ENCODE peak calls at places on chromosome 19, in ten cellular contexts. One of them, this sample, is unnamed.

GRCh38 chr19:19866599-19867248 is 1.0 kb downstream of the ZNF253 start:
- DNase-seq in NB4: peak
- DNase-seq in hepatocyte: peak
- DNase-seq in choroid plexus epithelial cell: peak
- DNase-seq in CD8-positive, alpha-beta T cell: peak
- DNase-seq in SK-N-SH: peak
- DNase-seq in fibroblast of lung: peak
- DNase-seq in fibroblast of the aortic adventitia: no peak
- DNase-seq in Calu3: peak
- DNase-seq in MM.1S: peak
- DNase-seq in this sample: peak

GRCh38 chr19:57135797-57136196 is 9.2 kb downstream of the ZIM3 start:
- DNase-seq in hepatocyte: no peak
- DNase-seq in fibroblast of lung: no peak
- DNase-seq in fibroblast of the aortic adventitia: no peak
- DNase-seq in NB4: no peak
- DNase-seq in MM.1S: no peak
- DNase-seq in SK-N-SH: no peak
- DNase-seq in Calu3: no peak
- DNase-seq in CD8-positive, alpha-beta T cell: no peak
- DNase-seq in choroid plexus epithelial cell: no peak
- DNase-seq in this sample: no peak

GRCh38 chr19:7421941-7422744 is 66.7 kb downstream of the PEX11G start:
- DNase-seq in SK-N-SH: no peak
- DNase-seq in fibroblast of lung: no peak
- DNase-seq in Calu3: peak
- DNase-seq in fibroblast of the aortic adventitia: no peak
- DNase-seq in hepatocyte: no peak
- DNase-seq in MM.1S: no peak
- DNase-seq in choroid plexus epithelial cell: no peak
- DNase-seq in CD8-positive, alpha-beta T cell: no peak
- DNase-seq in NB4: no peak
- DNase-seq in this sample: no peak

GRCh38 chr19:17103177-17103576 is 27.6 kb downstream of the MYO9B start:
- DNase-seq in fibroblast of the aortic adventitia: peak
- DNase-seq in NB4: peak
- DNase-seq in CD8-positive, alpha-beta T cell: peak
- DNase-seq in Calu3: peak
- DNase-seq in hepatocyte: no peak
- DNase-seq in fibroblast of lung: peak
- DNase-seq in MM.1S: no peak
- DNase-seq in SK-N-SH: peak
- DNase-seq in choroid plexus epithelial cell: peak
- DNase-seq in this sample: no peak

GRCh38 chr19:18660051-18660910 is 23.2 kb upstream of the CRTC1 start:
- DNase-seq in CD8-positive, alpha-beta T cell: no peak
- DNase-seq in SK-N-SH: no peak
- DNase-seq in fibroblast of lung: peak
- DNase-seq in MM.1S: no peak
- DNase-seq in hepatocyte: no peak
- DNase-seq in choroid plexus epithelial cell: peak
- DNase-seq in Calu3: peak
- DNase-seq in fibroblast of the aortic adventitia: peak
- DNase-seq in NB4: no peak
- DNase-seq in this sample: no peak

GRCh38 chr19:52923782-52924593 is 760 bp upstream of the ZNF888 start:
- DNase-seq in choroid plexus epithelial cell: peak
- DNase-seq in Calu3: peak
- DNase-seq in MM.1S: no peak
- DNase-seq in CD8-positive, alpha-beta T cell: no peak
- DNase-seq in NB4: peak
- DNase-seq in hepatocyte: peak
- DNase-seq in SK-N-SH: no peak
- DNase-seq in fibroblast of lung: peak
- DNase-seq in fibroblast of the aortic adventitia: peak
- DNase-seq in this sample: peak

GRCh38 chr19:38702278-38702677 is 42.0 kb downstream of the CAPN12 start:
- DNase-seq in hepatocyte: no peak
- DNase-seq in MM.1S: no peak
- DNase-seq in NB4: no peak
- DNase-seq in fibroblast of the aortic adventitia: no peak
- DNase-seq in CD8-positive, alpha-beta T cell: no peak
- DNase-seq in Calu3: no peak
- DNase-seq in SK-N-SH: no peak
- DNase-seq in fibroblast of lung: no peak
- DNase-seq in choroid plexus epithelial cell: no peak
- DNase-seq in this sample: no peak

GRCh38 chr19:53037101-53038097 is 7.1 kb upstream of the ERVV-2 start:
- DNase-seq in SK-N-SH: peak
- DNase-seq in NB4: no peak
- DNase-seq in CD8-positive, alpha-beta T cell: peak
- DNase-seq in fibroblast of lung: peak
- DNase-seq in fibroblast of the aortic adventitia: peak
- DNase-seq in choroid plexus epithelial cell: peak
- DNase-seq in MM.1S: no peak
- DNase-seq in Calu3: no peak
- DNase-seq in hepatocyte: peak
- DNase-seq in this sample: peak

DNA sequence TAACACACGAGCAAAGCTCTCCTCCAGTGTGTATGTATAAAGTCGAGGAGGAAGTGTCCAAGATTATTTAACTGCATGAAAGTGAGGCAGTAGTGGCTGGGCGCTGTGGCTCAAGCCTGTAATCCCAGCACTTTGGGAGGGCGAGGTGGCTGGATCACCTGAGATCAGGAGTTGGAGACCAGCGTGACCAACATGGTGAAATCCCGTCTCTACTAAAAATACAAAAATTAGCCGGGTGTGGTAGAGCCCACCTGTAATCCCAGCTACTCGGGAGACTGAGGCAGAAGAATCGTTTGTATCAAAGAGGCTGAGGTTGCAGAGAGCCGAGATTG is 1.2 kb upstream of the ZNF20 start:
- DNase-seq in fibroblast of the aortic adventitia: no peak
- DNase-seq in hepatocyte: no peak
- DNase-seq in NB4: no peak
- DNase-seq in MM.1S: no peak
- DNase-seq in Calu3: no peak
- DNase-seq in fibroblast of lung: no peak
- DNase-seq in choroid plexus epithelial cell: no peak
- DNase-seq in CD8-positive, alpha-beta T cell: no peak
- DNase-seq in SK-N-SH: no peak
- DNase-seq in this sample: no peak
- TF ChIP-seq CTCF in fibroblast of the aortic adventitia: no peak
- TF ChIP-seq CTCF in hepatocyte: no peak
- TF ChIP-seq CTCF in NB4: no peak
- TF ChIP-seq CTCF in MM.1S: no peak
- TF ChIP-seq CTCF in Calu3: no peak
- TF ChIP-seq CTCF in fibroblast of lung: no peak
- TF ChIP-seq CTCF in choroid plexus epithelial cell: no peak
- TF ChIP-seq CTCF in CD8-positive, alpha-beta T cell: peak
- TF ChIP-seq CTCF in SK-N-SH: no peak
- TF ChIP-seq CTCF in this sample: no peak

GRCh38 chr19:5824791-5825577 is 14.5 kb downstream of the FUT6 start:
- DNase-seq in SK-N-SH: no peak
- DNase-seq in choroid plexus epithelial cell: no peak
- DNase-seq in hepatocyte: no peak
- DNase-seq in Calu3: no peak
- DNase-seq in fibroblast of lung: no peak
- DNase-seq in MM.1S: no peak
- DNase-seq in NB4: no peak
- DNase-seq in fibroblast of the aortic adventitia: no peak
- DNase-seq in CD8-positive, alpha-beta T cell: no peak
- DNase-seq in this sample: no peak

GRCh38 chr19:5827891-5828660 is 11.4 kb downstream of the FUT6 start:
- DNase-seq in fibroblast of lung: peak
- DNase-seq in SK-N-SH: peak
- DNase-seq in MM.1S: peak
- DNase-seq in hepatocyte: peak
- DNase-seq in choroid plexus epithelial cell: peak
- DNase-seq in Calu3: peak
- DNase-seq in fibroblast of the aortic adventitia: peak
- DNase-seq in CD8-positive, alpha-beta T cell: peak
- DNase-seq in NB4: peak
- DNase-seq in this sample: peak

GRCh38 chr19:5827342-5827890 is 12.1 kb downstream of the FUT6 start:
- DNase-seq in CD8-positive, alpha-beta T cell: no peak
- DNase-seq in Calu3: no peak
- DNase-seq in SK-N-SH: no peak
- DNase-seq in choroid plexus epithelial cell: no peak
- DNase-seq in NB4: no peak
- DNase-seq in hepatocyte: no peak
- DNase-seq in fibroblast of the aortic adventitia: no peak
- DNase-seq in fibroblast of lung: no peak
- DNase-seq in MM.1S: no peak
- DNase-seq in this sample: no peak

GRCh38 chr19:5828661-5829566 is 10.6 kb downstream of the FUT6 start:
- DNase-seq in MM.1S: no peak
- DNase-seq in choroid plexus epithelial cell: peak
- DNase-seq in Calu3: no peak
- DNase-seq in hepatocyte: peak
- DNase-seq in NB4: peak
- DNase-seq in fibroblast of the aortic adventitia: peak
- DNase-seq in SK-N-SH: peak
- DNase-seq in fibroblast of lung: peak
- DNase-seq in CD8-positive, alpha-beta T cell: peak
- DNase-seq in this sample: no peak

DNA sequence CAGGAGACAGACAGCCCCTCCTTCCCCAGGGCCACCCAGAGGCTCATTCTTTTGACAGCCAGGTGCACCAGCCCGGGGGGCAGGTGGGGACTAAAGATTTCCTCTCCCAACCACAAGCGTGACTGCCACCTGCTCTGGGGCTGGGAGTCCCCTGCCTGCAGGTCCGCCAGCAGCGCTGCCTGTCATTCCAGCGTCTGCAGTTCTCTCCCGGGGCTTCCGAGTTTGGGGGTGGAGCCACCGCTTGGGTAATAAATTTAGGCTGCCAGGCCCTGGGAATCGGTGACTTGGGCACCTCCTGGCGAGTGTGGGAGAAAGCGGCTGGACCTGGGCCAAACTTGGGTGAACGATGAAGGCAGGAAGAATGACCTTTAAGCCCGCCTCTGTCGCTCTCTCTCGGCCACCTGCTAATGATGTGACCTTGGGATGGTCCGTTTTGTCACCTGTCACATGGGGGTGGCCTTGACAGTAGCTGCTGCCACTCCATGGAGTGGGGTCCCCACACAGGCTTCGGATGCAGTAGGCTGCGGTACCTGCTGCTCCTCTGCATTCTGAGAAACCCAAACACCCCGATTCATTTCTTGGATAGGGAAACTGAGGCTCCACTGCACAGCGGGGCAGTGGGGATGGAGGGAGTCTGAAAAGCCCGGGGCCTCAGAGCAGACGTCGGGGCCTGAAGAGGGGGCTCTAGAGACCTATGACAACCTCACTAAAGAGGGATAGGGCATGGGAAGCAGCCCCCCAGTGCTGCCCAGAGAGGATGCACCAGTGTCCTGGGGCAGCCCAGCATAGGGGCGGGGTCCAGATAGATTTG is 12.8 kb downstream of the FUT6 start:
- DNase-seq in fibroblast of lung: peak
- DNase-seq in MM.1S: peak
- DNase-seq in hepatocyte: peak
- DNase-seq in choroid plexus epithelial cell: no peak
- DNase-seq in fibroblast of the aortic adventitia: peak
- DNase-seq in Calu3: peak
- DNase-seq in SK-N-SH: peak
- DNase-seq in NB4: peak
- DNase-seq in CD8-positive, alpha-beta T cell: peak
- DNase-seq in this sample: peak
- TF ChIP-seq CTCF in fibroblast of lung: no peak
- TF ChIP-seq CTCF in MM.1S: peak
- TF ChIP-seq CTCF in hepatocyte: peak
- TF ChIP-seq CTCF in choroid plexus epithelial cell: peak
- TF ChIP-seq CTCF in fibroblast of the aortic adventitia: no peak
- TF ChIP-seq CTCF in Calu3: no peak
- TF ChIP-seq CTCF in SK-N-SH: peak
- TF ChIP-seq CTCF in NB4: no peak
- TF ChIP-seq CTCF in CD8-positive, alpha-beta T cell: no peak
- TF ChIP-seq CTCF in this sample: no peak

GRCh38 chr19:1108291-1109031 is 4.7 kb downstream of the GPX4 start:
- DNase-seq in choroid plexus epithelial cell: no peak
- DNase-seq in fibroblast of the aortic adventitia: no peak
- DNase-seq in SK-N-SH: no peak
- DNase-seq in hepatocyte: no peak
- DNase-seq in MM.1S: no peak
- DNase-seq in Calu3: no peak
- DNase-seq in CD8-positive, alpha-beta T cell: no peak
- DNase-seq in fibroblast of lung: no peak
- DNase-seq in NB4: no peak
- DNase-seq in this sample: no peak

GRCh38 chr19:1105217-1105872 is 1.6 kb downstream of the GPX4 start:
- DNase-seq in NB4: no peak
- DNase-seq in fibroblast of the aortic adventitia: peak
- DNase-seq in choroid plexus epithelial cell: no peak
- DNase-seq in hepatocyte: no peak
- DNase-seq in Calu3: no peak
- DNase-seq in fibroblast of lung: no peak
- DNase-seq in SK-N-SH: no peak
- DNase-seq in CD8-positive, alpha-beta T cell: no peak
- DNase-seq in MM.1S: no peak
- DNase-seq in this sample: peak

GRCh38 chr19:1107655-1108261 is 4.0 kb downstream of the GPX4 start:
- DNase-seq in CD8-positive, alpha-beta T cell: no peak
- DNase-seq in hepatocyte: no peak
- DNase-seq in Calu3: no peak
- DNase-seq in MM.1S: no peak
- DNase-seq in choroid plexus epithelial cell: peak
- DNase-seq in NB4: no peak
- DNase-seq in SK-N-SH: no peak
- DNase-seq in fibroblast of the aortic adventitia: no peak
- DNase-seq in fibroblast of lung: no peak
- DNase-seq in this sample: no peak

GRCh38 chr19:1105873-1106840 is 2.4 kb downstream of the GPX4 start:
- DNase-seq in SK-N-SH: no peak
- DNase-seq in Calu3: no peak
- DNase-seq in NB4: no peak
- DNase-seq in CD8-positive, alpha-beta T cell: no peak
- DNase-seq in fibroblast of the aortic adventitia: no peak
- DNase-seq in fibroblast of lung: no peak
- DNase-seq in hepatocyte: no peak
- DNase-seq in choroid plexus epithelial cell: no peak
- DNase-seq in MM.1S: no peak
- DNase-seq in this sample: peak

GRCh38 chr19:1106841-1107654 is 3.3 kb downstream of the GPX4 start:
- DNase-seq in fibroblast of the aortic adventitia: peak
- DNase-seq in choroid plexus epithelial cell: peak
- DNase-seq in hepatocyte: peak
- DNase-seq in SK-N-SH: no peak
- DNase-seq in MM.1S: no peak
- DNase-seq in NB4: peak
- DNase-seq in Calu3: peak
- DNase-seq in fibroblast of lung: peak
- DNase-seq in CD8-positive, alpha-beta T cell: no peak
- DNase-seq in this sample: peak
- TF ChIP-seq CTCF in fibroblast of the aortic adventitia: peak
- TF ChIP-seq CTCF in choroid plexus epithelial cell: peak
- TF ChIP-seq CTCF in hepatocyte: peak
- TF ChIP-seq CTCF in SK-N-SH: no peak
- TF ChIP-seq CTCF in MM.1S: no peak
- TF ChIP-seq CTCF in NB4: no peak
- TF ChIP-seq CTCF in Calu3: no peak
- TF ChIP-seq CTCF in fibroblast of lung: no peak
- TF ChIP-seq CTCF in CD8-positive, alpha-beta T cell: no peak
- TF ChIP-seq CTCF in this sample: no peak

GRCh38 chr19:8511573-8512101 is 2.3 kb downstream of the ZNF414 start:
- DNase-seq in hepatocyte: peak
- DNase-seq in Calu3: no peak
- DNase-seq in fibroblast of the aortic adventitia: no peak
- DNase-seq in SK-N-SH: no peak
- DNase-seq in choroid plexus epithelial cell: no peak
- DNase-seq in fibroblast of lung: no peak
- DNase-seq in CD8-positive, alpha-beta T cell: no peak
- DNase-seq in NB4: no peak
- DNase-seq in MM.1S: no peak
- DNase-seq in this sample: peak
- TF ChIP-seq CTCF in hepatocyte: no peak
- TF ChIP-seq CTCF in Calu3: no peak
- TF ChIP-seq CTCF in fibroblast of the aortic adventitia: no peak
- TF ChIP-seq CTCF in SK-N-SH: peak
- TF ChIP-seq CTCF in choroid plexus epithelial cell: no peak
- TF ChIP-seq CTCF in fibroblast of lung: no peak
- TF ChIP-seq CTCF in CD8-positive, alpha-beta T cell: no peak
- TF ChIP-seq CTCF in NB4: no peak
- TF ChIP-seq CTCF in MM.1S: peak
- TF ChIP-seq CTCF in this sample: no peak

This sample was measured in colonic mucosa.